ENCODE peak calls at places on chromosomes 6 and 20, in six cellular contexts. K is Peyer's patch; W is adrenal gland; I is psoas muscle; L is Panc1; S is CD8-positive, alpha-beta memory T cell. Y is an unnamed sample. For H3K9me3, the result is how much of the 10 kb centered on the place peaks cover.

GRCh38 chr6:56793938-56794337 is 151.2 kb upstream of the DST start:
- DNase-seq in I (no peak), W (no peak), L (no peak), S (no peak), K (no peak), Y (no peak)

GRCh38 chr6:5466459-5466858 is 205.1 kb downstream of the FARS2 start:
- DNase-seq in K (no peak), L (no peak), S (no peak), I (no peak), W (peak), Y (no peak)

GRCh38 chr6:131107166-131107565 is 28.1 kb upstream of the AKAP7 start:
- DNase-seq in L (no peak), W (peak), K (no peak), S (no peak), I (no peak), Y (no peak)

GRCh38 chr6:34529665-34530327 is 26.3 kb downstream of the SPDEF start:
- DNase-seq in I (no peak), K (no peak), L (no peak), W (no peak), S (no peak), Y (no peak)

GRCh38 chr6:88705601-88706000 is 257.8 kb downstream of the RNGTT start:
- DNase-seq in I (no peak), L (no peak), S (no peak), W (no peak), K (no peak), Y (no peak)

GRCh38 chr20:4076671-4077070 is 61.3 kb upstream of the RNF24 start:
- DNase-seq in L (no peak), I (no peak), W (peak), K (peak), S (no peak), Y (no peak)

GRCh38 chr20:58853976-58854637 is 1.6 kb downstream of the GNAS start:
- DNase-seq in W (no peak), L (no peak), S (no peak), K (no peak), I (no peak), Y (no peak)

GRCh38 chr6:144335914-144336313 is 50.8 kb downstream of the UTRN start:
- DNase-seq in I (no peak), L (no peak), K (peak), W (no peak), S (no peak), Y (peak)

GRCh38 chr6:108260126-108260808 is 573 bp downstream of the SNX3 start:
- DNase-seq in K (peak), W (peak), I (no peak), S (peak), L (no peak), Y (peak)

GRCh38 chr6:140773276-140773675 is 1359.4 kb upstream of the GJE1 start:
- DNase-seq in I (no peak), W (no peak), S (no peak), L (no peak), K (no peak), Y (no peak)

GRCh38 chr6:140774080-140774505 is 1358.6 kb upstream of the GJE1 start:
- DNase-seq in K (no peak), I (no peak), S (no peak), W (no peak), L (peak), Y (no peak)

GRCh38 chr6:140766999-140767398 is 1365.7 kb upstream of the GJE1 start:
- DNase-seq in W (no peak), S (no peak), L (no peak), K (no peak), I (no peak), Y (no peak)

GRCh38 chr6:140768133-140768532 is 1364.6 kb upstream of the GJE1 start:
- DNase-seq in S (no peak), L (no peak), K (no peak), W (no peak), I (no peak), Y (no peak)
- H3K9me3 ChIP-seq in S (under half), L (under half), K (under half), W (under half), I (under half), Y (under half)

GRCh38 chr20:39911497-39911896 is 777.5 kb downstream of the MAFB start:
- DNase-seq in I (no peak), W (peak), S (no peak), L (no peak), K (no peak), Y (no peak)
- H3K9me3 ChIP-seq in I (under half), W (under half), S (under half), L (under half), K (under half), Y (under half)

GRCh38 chr20:49642808-49643207 is 70.9 kb downstream of the B4GALT5 start:
- DNase-seq in S (no peak), W (no peak), L (no peak), K (no peak), I (no peak), Y (no peak)

GRCh38 chr20:49646528-49646927 is 67.2 kb downstream of the B4GALT5 start:
- DNase-seq in W (no peak), K (no peak), S (no peak), I (no peak), L (no peak), Y (no peak)

GRCh38 chr20:49647509-49647908 is 66.2 kb downstream of the B4GALT5 start:
- DNase-seq in K (no peak), W (no peak), I (no peak), L (no peak), S (no peak), Y (no peak)

GRCh38 chr20:49646126-49646525 is 67.6 kb downstream of the B4GALT5 start:
- DNase-seq in L (no peak), W (no peak), I (no peak), S (no peak), K (no peak), Y (no peak)

GRCh38 chr20:49644980-49645565 is 68.6 kb downstream of the B4GALT5 start:
- DNase-seq in I (no peak), K (no peak), S (no peak), L (no peak), W (no peak), Y (no peak)
- H3K9me3 ChIP-seq in I (under half), K (under half), S (under half), L (under half), W (under half), Y (under half)

GRCh38 chr20:29410805-29411457 is 1846.5 kb upstream of the DEFB115 start:
- DNase-seq in W (no peak), K (no peak), S (no peak), I (peak), L (no peak), Y (no peak)
- H3K9me3 ChIP-seq in W (under half), K (under half), S (under half), I (under half), L (under half), Y (under half)

GRCh38 chr6:137185290-137185689 is 11.8 kb upstream of the IL22RA2 start:
- DNase-seq in K (no peak), I (no peak), W (no peak), L (no peak), S (no peak), Y (no peak)
- H3K9me3 ChIP-seq in K (under half), I (under half), W (under half), L (under half), S (under half), Y (half or more)

GRCh38 chr6:22455378-22455777 is 114.0 kb upstream of the HDGFL1 start:
- DNase-seq in K (no peak), L (no peak), W (no peak), I (no peak), S (no peak), Y (no peak)
- H3K9me3 ChIP-seq in K (under half), L (under half), W (under half), I (under half), S (under half), Y (under half)

DNA sequence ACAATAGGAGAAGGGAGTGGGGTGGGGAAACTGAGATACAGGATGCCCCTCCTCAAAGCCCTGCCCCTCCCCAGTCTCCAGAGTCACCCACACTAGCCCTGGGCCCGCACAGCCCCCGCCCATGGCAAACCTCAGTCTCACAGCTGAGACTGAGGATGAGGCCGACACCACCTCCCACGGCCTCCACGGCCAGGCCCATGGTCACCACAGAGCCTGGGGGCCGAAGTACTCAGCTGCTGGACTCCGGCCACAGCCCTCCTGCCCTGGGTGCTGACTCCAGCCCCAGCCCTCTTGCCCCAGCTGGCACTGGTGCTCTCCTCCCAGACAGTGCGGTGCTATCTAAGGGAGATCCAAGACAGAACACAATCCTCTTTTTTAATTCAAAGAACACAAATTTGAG is 176.1 kb downstream of the TTLL2 start:
- DNase-seq in S (no peak), L (no peak), W (no peak), I (peak), K (no peak), Y (no peak)
- H3K9me3 ChIP-seq in S (under half), L (under half), W (under half), I (under half), K (under half), Y (under half)

DNA sequence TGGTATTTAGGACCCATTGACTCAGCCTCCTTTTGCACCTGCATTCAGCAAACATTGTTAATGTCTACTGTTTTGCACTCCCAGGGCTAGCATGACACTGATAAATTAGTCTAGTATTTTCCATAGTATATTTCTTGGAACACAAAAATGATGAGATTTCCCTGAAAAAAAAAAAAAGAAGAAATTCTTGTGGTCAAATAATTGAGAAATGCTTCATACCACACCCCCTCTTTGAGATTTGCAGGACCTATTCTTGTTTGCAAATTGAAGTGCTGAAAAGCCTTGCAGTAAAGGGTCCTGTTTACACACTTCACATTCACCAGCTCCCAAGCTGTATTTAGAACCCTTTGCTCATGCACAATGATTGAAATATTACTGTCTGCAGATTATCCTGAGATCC is 36.3 kb upstream of the CLIC5 start:
- DNase-seq in I (no peak), L (no peak), W (no peak), K (no peak), S (no peak), Y (no peak)
- H3K9me3 ChIP-seq in I (under half), L (under half), W (under half), K (under half), S (under half), Y (under half)

DNA sequence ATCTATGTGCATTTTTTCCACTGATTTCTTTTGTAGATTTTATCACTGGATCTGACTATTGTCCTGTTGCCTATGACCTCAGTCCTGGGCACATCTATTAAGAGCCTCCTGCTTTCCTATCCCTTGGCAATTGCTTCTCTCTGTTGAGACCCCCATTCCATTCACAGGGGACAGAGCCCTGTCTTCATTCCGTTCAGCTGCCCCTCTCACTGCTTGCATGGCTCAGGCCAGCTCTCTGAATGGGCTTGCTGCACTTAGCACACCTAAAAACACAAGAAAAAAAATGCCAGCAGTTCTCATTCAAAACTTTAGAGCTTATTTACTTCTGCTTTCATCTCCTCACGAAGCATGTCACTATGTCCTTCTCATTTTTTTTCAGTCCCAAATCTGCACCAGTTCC is 616.6 kb downstream of the C6orf118 start:
- DNase-seq in I (no peak), S (no peak), K (no peak), L (no peak), W (no peak), Y (no peak)
- H3K9me3 ChIP-seq in I (under half), S (under half), K (under half), L (under half), W (under half), Y (under half)